ENCODE peak calls at places on chromosome 16, in four cellular contexts. E, A, Q and M are unnamed samples.

GRCh38 chr16:10988164-10988803 is 43.9 kb downstream of the CLEC16A start:
- DNase-seq in E (peak), A (no peak), Q (no peak), M (peak)

GRCh38 chr16:67150058-67150832 is 553 bp downstream of the B3GNT9 start:
- DNase-seq in E (peak), A (peak), Q (no peak), M (peak)

GRCh38 chr16:67101301-67101675 is 8.5 kb upstream of the PHAF1 start:
- DNase-seq in E (no peak), A (peak), Q (no peak), M (no peak)

GRCh38 chr16:20061132-20061531 is 12.6 kb downstream of the GPR139 start:
- DNase-seq in E (no peak), A (no peak), Q (no peak), M (no peak)

GRCh38 chr16:50555892-50556673 is 7.9 kb downstream of the NKD1 start:
- DNase-seq in E (no peak), A (no peak), Q (peak), M (no peak)

GRCh38 chr16:14628806-14629611 is 1.1 kb downstream of the PARN start:
- DNase-seq in E (peak), A (no peak), Q (no peak), M (no peak)

GRCh38 chr16:56787185-56787584 is 57.3 kb downstream of the NUP93 start:
- DNase-seq in E (no peak), A (no peak), Q (no peak), M (no peak)

GRCh38 chr16:48561960-48562393 is 48.0 kb downstream of the N4BP1 start:
- DNase-seq in E (no peak), A (peak), Q (no peak), M (no peak)

GRCh38 chr16:75550211-75550662 is 5.8 kb downstream of the TMEM231 start:
- DNase-seq in E (peak), A (peak), Q (peak), M (peak)

GRCh38 chr16:88421871-88422433 is 31.1 kb upstream of the ZFPM1 start:
- DNase-seq in E (no peak), A (no peak), Q (no peak), M (no peak)

GRCh38 chr16:27287051-27287811 is 18.7 kb upstream of the NSMCE1 start:
- DNase-seq in E (no peak), A (peak), Q (no peak), M (no peak)

GRCh38 chr16:69150146-69150865 is 17.9 kb downstream of the UTP4 start:
- DNase-seq in E (peak), A (peak), Q (no peak), M (peak)

GRCh38 chr16:71845639-71846431 is at the start of gene ATXN1L:
- DNase-seq in E (peak), A (peak), Q (peak), M (peak)

GRCh38 chr16:85430523-85431381 is 182.4 kb upstream of the GSE1 start:
- DNase-seq in E (no peak), A (no peak), Q (no peak), M (no peak)

GRCh38 chr16:69187387-69187890 is 475 bp downstream of the SNTB2 start:
- DNase-seq in E (peak), A (peak), Q (peak), M (peak)

GRCh38 chr16:57627184-57627871 is 1.1 kb upstream of the ADGRG1 start:
- DNase-seq in E (no peak), A (peak), Q (no peak), M (peak)

GRCh38 chr16:68707341-68708152 is 29.5 kb upstream of the CDH1 start:
- DNase-seq in E (no peak), A (peak), Q (no peak), M (no peak)